ENCODE peak calls at places on chromosomes 7 and 10, in eight cellular contexts. H is bronchial epithelial cell; F is H9; B is lung; R is CD4-positive, alpha-beta T cell; K is fibroblast of pulmonary artery; Z is activated B cell treated with CpG ODN at 0.5 μM for 24 hours; S is neural progenitor cell. T is an unnamed sample.

GRCh38 chr10:114632869-114633715 is 25.0 kb downstream of the ABLIM1 start:
- DNase-seq in F (no peak), B (peak), R (no peak), H (peak), Z (no peak), S (peak), K (peak), T (no peak)

GRCh38 chr7:78794101-78794500 is 659.4 kb downstream of the MAGI2 start:
- DNase-seq in F (no peak), H (no peak), R (no peak), B (no peak), K (peak), S (peak), Z (no peak), T (no peak)

GRCh38 chr7:155804897-155805825 is 7.1 kb downstream of the SHH start:
- DNase-seq in R (peak), S (peak), F (peak), B (no peak), H (peak), Z (peak), K (peak), T (peak)

GRCh38 chr7:22647451-22648257 is 79.3 kb upstream of the IL6 start:
- DNase-seq in K (peak), F (no peak), H (peak), B (no peak), Z (no peak), R (no peak), S (no peak), T (no peak)

GRCh38 chr7:152752513-152752912 is 7.0 kb upstream of the ACTR3B start:
- DNase-seq in H (no peak), Z (no peak), S (no peak), R (no peak), B (no peak), K (no peak), F (no peak), T (no peak)

GRCh38 chr10:80532571-80532970 is 5.1 kb upstream of the SH2D4B start:
- DNase-seq in B (no peak), H (no peak), S (no peak), Z (no peak), K (no peak), F (no peak), R (no peak), T (no peak)

GRCh38 chr7:151131622-151132293 is 35.7 kb downstream of the GBX1 start:
- DNase-seq in B (no peak), S (no peak), H (no peak), K (no peak), Z (no peak), F (no peak), R (no peak), T (no peak)

GRCh38 chr10:101618871-101619270 is 30.8 kb downstream of the DPCD start:
- DNase-seq in Z (no peak), S (no peak), K (no peak), B (no peak), R (no peak), F (no peak), H (no peak), T (no peak)

GRCh38 chr7:134545379-134545778 is 3.5 kb upstream of the AKR1B15 start:
- DNase-seq in R (no peak), F (no peak), K (no peak), B (no peak), S (no peak), H (no peak), Z (no peak), T (no peak)

GRCh38 chr7:2166625-2167280 is 66.0 kb downstream of the MAD1L1 start:
- DNase-seq in Z (no peak), S (no peak), F (peak), R (no peak), H (no peak), B (no peak), K (no peak), T (peak)

GRCh38 chr7:27168265-27168947 is 3.1 kb upstream of the HOXA9 start:
- DNase-seq in R (no peak), S (peak), Z (no peak), K (no peak), F (no peak), H (no peak), B (no peak), T (no peak)

GRCh38 chr10:49038711-49039110 is 76.6 kb downstream of the VSTM4 start:
- DNase-seq in B (no peak), S (no peak), H (no peak), K (no peak), R (no peak), Z (no peak), F (no peak), T (no peak)

GRCh38 chr7:122212754-122213153 is 68.7 kb upstream of the AASS start:
- DNase-seq in R (no peak), H (no peak), S (no peak), Z (no peak), K (no peak), B (no peak), F (no peak), T (no peak)

GRCh38 chr10:73601486-73601921 is 10.4 kb upstream of the USP54 start:
- DNase-seq in S (no peak), F (peak), H (peak), R (no peak), Z (no peak), B (peak), K (no peak), T (no peak)

GRCh38 chr7:87628780-87629569 is 777 bp downstream of the RUNDC3B start:
- DNase-seq in H (peak), Z (peak), B (peak), R (peak), F (peak), K (peak), S (peak), T (no peak)

GRCh38 chr10:89279449-89279869 is 22.4 kb upstream of the IFIT2 start:
- DNase-seq in H (peak), F (no peak), B (no peak), Z (no peak), R (no peak), S (no peak), K (peak), T (no peak)

GRCh38 chr7:33639552-33640197 is 265.7 kb upstream of the BMPER start:
- DNase-seq in K (peak), R (no peak), H (no peak), F (no peak), B (no peak), Z (no peak), S (no peak), T (no peak)

GRCh38 chr7:130566168-130566897 is 74.4 kb downstream of the MEST start:
- DNase-seq in H (no peak), Z (no peak), S (no peak), K (peak), F (no peak), B (peak), R (no peak), T (no peak)

GRCh38 chr7:84372155-84372621 is 177.6 kb upstream of the SEMA3A start:
- DNase-seq in F (no peak), R (no peak), H (peak), Z (no peak), S (peak), K (peak), B (no peak), T (no peak)

GRCh38 chr7:98613601-98614425 is 3.3 kb upstream of the NPTX2 start:
- DNase-seq in H (peak), K (peak), B (no peak), R (no peak), Z (no peak), F (no peak), S (peak), T (no peak)

GRCh38 chr7:43199333-43199732 is 86.9 kb downstream of the HECW1 start:
- DNase-seq in K (peak), F (no peak), R (no peak), H (peak), B (no peak), Z (no peak), S (no peak), T (no peak)

GRCh38 chr10:36779238-36779846 is 346.1 kb upstream of the ANKRD30A start:
- DNase-seq in K (peak), R (no peak), S (peak), F (peak), H (peak), B (no peak), Z (no peak), T (peak)

GRCh38 chr7:130394421-130395188 is 14.3 kb downstream of the CPA1 start:
- DNase-seq in Z (no peak), F (no peak), S (no peak), B (no peak), R (no peak), K (no peak), H (no peak), T (no peak)

GRCh38 chr7:158409816-158410330 is 177.8 kb downstream of the PTPRN2 start:
- DNase-seq in S (no peak), R (no peak), F (no peak), H (no peak), B (no peak), K (no peak), Z (no peak), T (no peak)

GRCh38 chr7:118312966-118313365 is 88.5 kb downstream of the ANKRD7 start:
- DNase-seq in H (no peak), R (no peak), S (no peak), Z (no peak), B (no peak), F (no peak), K (no peak), T (no peak)

GRCh38 chr7:47495269-47495875 is 86.5 kb downstream of the TNS3 start:
- DNase-seq in R (no peak), B (no peak), H (no peak), F (no peak), K (no peak), Z (no peak), S (no peak), T (no peak)

GRCh38 chr7:2276107-2276506 is 34.1 kb downstream of the NUDT1 start:
- DNase-seq in F (no peak), K (no peak), R (no peak), H (no peak), Z (no peak), B (no peak), S (no peak), T (no peak)

GRCh38 chr7:128311003-128311402 is 32.7 kb downstream of the RBM28 start:
- DNase-seq in F (no peak), S (no peak), R (no peak), Z (no peak), B (no peak), K (no peak), H (no peak), T (no peak)

GRCh38 chr7:28656529-28656928 is 244.2 kb downstream of the CREB5 start:
- DNase-seq in S (no peak), R (no peak), H (no peak), F (no peak), B (no peak), Z (no peak), K (no peak), T (no peak)

GRCh38 chr7:133053321-133053891 is 28.5 kb downstream of the CHCHD3 start:
- DNase-seq in F (no peak), S (no peak), K (peak), B (no peak), H (peak), Z (no peak), R (no peak), T (no peak)

DNA sequence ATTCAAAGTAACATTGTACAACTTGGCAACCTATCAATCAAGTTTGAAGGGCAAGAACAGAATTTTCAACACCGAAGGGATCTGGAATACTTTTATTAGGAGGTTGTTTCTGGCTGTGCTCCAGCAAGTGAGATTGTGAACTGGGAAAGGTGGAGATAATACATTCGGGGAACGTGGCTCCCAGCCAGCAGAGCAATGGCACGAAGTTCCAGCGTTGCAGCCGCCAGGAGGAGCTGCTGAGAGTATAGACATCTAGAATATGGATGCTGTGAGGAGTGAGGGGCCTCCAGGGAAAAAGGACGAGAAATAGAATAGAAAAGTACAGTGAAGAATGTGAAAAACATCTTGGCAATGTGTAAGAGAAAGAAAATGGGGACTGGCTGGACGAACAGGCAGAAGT is 69.5 kb downstream of the TCERG1L start:
- DNase-seq in B (no peak), S (peak), Z (no peak), F (peak), R (no peak), H (no peak), K (no peak), T (no peak)
- TF ChIP-seq CTCF in B (no peak), S (peak), Z (no peak), F (peak), R (no peak), H (no peak), K (no peak), T (peak)

GRCh38 chr7:106050002-106050742 is 61.9 kb downstream of the SYPL1 start:
- DNase-seq in R (no peak), H (peak), F (peak), S (peak), Z (no peak), K (peak), B (no peak), T (no peak)
- TF ChIP-seq CTCF in R (no peak), H (peak), F (peak), S (peak), Z (no peak), K (peak), B (no peak), T (no peak)

DNA sequence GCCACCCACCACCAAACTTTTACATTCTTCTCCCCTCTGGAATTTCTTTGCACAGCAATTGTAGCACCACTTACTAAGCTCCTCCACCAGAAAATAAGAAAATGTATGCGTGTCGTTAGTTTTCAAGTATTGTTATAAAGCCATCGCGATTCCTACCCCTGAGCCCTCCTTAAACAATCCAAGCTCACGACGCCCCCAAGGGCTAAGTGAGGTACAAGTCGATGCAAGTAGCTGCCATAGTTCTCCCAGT is 1.3 kb downstream of the FRAT2 start:
- DNase-seq in Z (no peak), F (peak), B (no peak), K (peak), H (no peak), S (peak), R (no peak), T (no peak)
- TF ChIP-seq CTCF in Z (no peak), F (peak), B (no peak), K (peak), H (no peak), S (peak), R (no peak), T (peak)

GRCh38 chr10:51800725-51801455 is 101.5 kb upstream of the CSTF2T start:
- DNase-seq in F (no peak), K (no peak), S (no peak), R (no peak), B (no peak), H (no peak), Z (no peak), T (no peak)
- TF ChIP-seq CTCF in F (no peak), K (no peak), S (no peak), R (no peak), B (no peak), H (no peak), Z (no peak), T (no peak)

DNA sequence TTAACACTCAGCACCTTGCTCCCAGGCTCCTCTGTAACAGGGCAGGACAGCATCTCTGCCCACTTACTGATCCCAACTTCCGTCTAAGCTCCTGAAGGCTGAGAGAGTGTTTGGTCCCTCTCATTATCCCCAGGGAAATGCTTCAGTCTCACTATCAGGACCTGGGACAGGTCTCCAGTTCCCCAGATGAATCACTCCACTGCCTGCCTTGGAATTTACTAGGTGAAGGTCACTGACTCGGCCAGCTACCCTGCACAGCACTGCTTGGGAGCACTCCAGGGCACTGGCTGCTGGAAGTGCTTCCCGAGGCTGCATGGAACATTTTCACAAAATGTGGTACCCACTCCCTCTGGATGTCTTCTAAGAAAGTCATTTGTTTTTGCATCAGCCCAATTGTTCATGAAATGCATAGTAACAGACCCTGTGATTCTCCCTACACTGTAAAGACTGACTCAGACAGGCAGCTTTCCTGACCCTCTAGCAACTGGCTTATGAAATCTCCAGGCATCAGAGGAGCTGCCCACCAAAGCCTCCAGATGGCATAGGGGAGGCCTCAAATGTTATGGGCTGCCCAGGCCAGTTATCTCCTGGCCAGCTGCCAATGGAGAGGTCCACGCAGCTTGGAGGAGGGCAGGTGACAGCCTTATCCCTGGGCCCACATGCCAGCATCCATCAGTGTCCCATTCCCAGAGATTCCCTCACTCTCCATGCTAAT is 89.1 kb downstream of the GFRA1 start:
- DNase-seq in R (no peak), Z (no peak), F (peak), S (peak), H (no peak), K (no peak), B (no peak), T (no peak)
- TF ChIP-seq CTCF in R (no peak), Z (no peak), F (no peak), S (no peak), H (no peak), K (no peak), B (no peak), T (no peak)

T was measured in D721Med.